ENCODE peak calls at places on chromosome 9, in eight cellular contexts. C is mammary epithelial cell, L is progenitor cell of endocrine pancreas, U is fibroblast of pulmonary artery, V is IMR-90, B is osteocyte, A is left ventricle myocardium inferior, Y is cardiac fibroblast. D is an unnamed sample.
A peak's percentile ranks its signal among the peaks of the same experiment; 100 is the strongest.

GRCh38 chr9:13992136-13992798 is 321.7 kb downstream of the NFIB start:
- DNase-seq in C (no peak), L (no peak), U (peak; percentile 48), V (no peak), B (no peak), A (no peak), Y (peak; percentile 25), D (no peak)

GRCh38 chr9:35649431-35650340 is 1.0 kb downstream of the SIT1 start:
- DNase-seq in C (no peak), L (no peak), U (peak; percentile 36), V (no peak), B (no peak), A (no peak), Y (peak; percentile 50), D (no peak)

GRCh38 chr9:130438368-130438981 is 6.3 kb upstream of the ASS1 start:
- DNase-seq in C (no peak), L (no peak), U (no peak), V (no peak), B (no peak), A (no peak), Y (no peak), D (no peak)

GRCh38 chr9:36946653-36947052 is 87.4 kb downstream of the PAX5 start:
- DNase-seq in C (peak; percentile 35), L (no peak), U (no peak), V (no peak), B (no peak), A (no peak), Y (peak; percentile 14), D (no peak)

GRCh38 chr9:87309236-87309635 is 188.4 kb upstream of the DAPK1 start:
- DNase-seq in C (no peak), L (no peak), U (no peak), V (peak; percentile 32), B (no peak), A (no peak), Y (peak; percentile 23), D (no peak)

GRCh38 chr9:111036068-111036789 is 2.0 kb downstream of the LPAR1 start:
- DNase-seq in C (peak; percentile 48), L (peak; percentile 28), U (peak; percentile 49), V (peak; percentile 68), B (peak; percentile 86), A (peak; percentile 66), Y (peak; percentile 60), D (peak; percentile 59)

GRCh38 chr9:114487607-114488300 is 17.5 kb downstream of the WHRN start:
- DNase-seq in C (peak; percentile 66), L (peak; percentile 53), U (peak; percentile 77), V (peak; percentile 69), B (no peak), A (no peak), Y (peak; percentile 70), D (peak; percentile 69)

GRCh38 chr9:120610975-120611689 is 31.2 kb upstream of the CDK5RAP2 start:
- DNase-seq in C (peak; percentile 83), L (no peak), U (peak; percentile 13), V (no peak), B (no peak), A (no peak), Y (peak; percentile 17), D (no peak)

GRCh38 chr9:128254855-128255759 is 20.7 kb downstream of the GOLGA2 start:
- DNase-seq in C (no peak), L (peak; percentile 70), U (peak; percentile 52), V (peak; percentile 32), B (peak; percentile 91), A (peak; percentile 66), Y (peak; percentile 59), D (peak; percentile 89)

GRCh38 chr9:122095010-122095767 is 2.1 kb upstream of the TTLL11 start:
- DNase-seq in C (peak; percentile 48), L (peak; percentile 34), U (peak; percentile 79), V (peak; percentile 65), B (no peak), A (no peak), Y (peak; percentile 73), D (peak; percentile 58)

GRCh38 chr9:127176631-127177030 is 54.2 kb upstream of the ANGPTL2 start:
- DNase-seq in C (no peak), L (no peak), U (no peak), V (no peak), B (no peak), A (no peak), Y (no peak), D (no peak)

GRCh38 chr9:128555180-128555721 is 2.9 kb downstream of the SPTAN1 start:
- DNase-seq in C (peak; percentile 79), L (no peak), U (peak; percentile 83), V (peak; percentile 79), B (no peak), A (no peak), Y (peak; percentile 76), D (no peak)

GRCh38 chr9:96874947-96875459 is 20.7 kb upstream of the ZNF782 start:
- DNase-seq in C (peak; percentile 96), L (no peak), U (peak; percentile 74), V (peak; percentile 59), B (no peak), A (no peak), Y (peak; percentile 19), D (no peak)

GRCh38 chr9:133558191-133559126 is 24.0 kb downstream of the ADAMTSL2 start:
- DNase-seq in C (peak; percentile 20), L (no peak), U (peak; percentile 80), V (peak; percentile 85), B (no peak), A (peak; percentile 56), Y (peak; percentile 84), D (no peak)

GRCh38 chr9:133554729-133555128 is 20.2 kb downstream of the ADAMTSL2 start:
- DNase-seq in C (no peak), L (no peak), U (no peak), V (no peak), B (no peak), A (no peak), Y (no peak), D (no peak)

GRCh38 chr9:133553978-133554713 is 19.6 kb downstream of the ADAMTSL2 start:
- DNase-seq in C (no peak), L (no peak), U (no peak), V (no peak), B (no peak), A (no peak), Y (no peak), D (no peak)

GRCh38 chr9:133557581-133557980 is 23.1 kb downstream of the ADAMTSL2 start:
- DNase-seq in C (no peak), L (no peak), U (no peak), V (no peak), B (no peak), A (no peak), Y (no peak), D (no peak)

DNA sequence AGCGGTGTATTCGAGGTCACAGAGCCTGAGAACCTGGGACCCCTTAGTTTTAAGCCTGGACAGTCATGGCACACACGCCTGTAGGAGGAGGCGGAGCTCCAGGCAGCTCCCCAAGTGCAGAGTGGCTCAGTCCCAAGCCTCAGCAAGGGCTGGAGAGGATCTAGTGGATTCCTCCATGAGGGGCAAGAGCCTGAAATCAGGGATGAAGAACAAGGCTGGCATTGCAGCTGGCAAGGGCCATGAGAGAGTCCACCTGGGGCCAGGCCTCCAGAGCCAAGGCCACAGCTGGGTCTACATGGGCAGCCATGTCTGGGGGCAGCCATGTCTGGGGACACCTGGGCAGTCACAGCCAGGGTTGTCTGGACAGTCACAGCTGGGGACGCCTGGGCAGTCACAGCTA is 21.9 kb downstream of the ADAMTSL2 start:
- DNase-seq in C (no peak), L (no peak), U (no peak), V (no peak), B (no peak), A (no peak), Y (no peak), D (no peak)
- TF ChIP-seq CTCF in C (no peak), L (no peak), U (no peak), V (no peak), B (no peak), A (no peak), Y (no peak), D (no peak)

GRCh38 chr9:109198736-109199384 is 31.8 kb upstream of the FRRS1L start:
- DNase-seq in C (no peak), L (no peak), U (no peak), V (no peak), B (no peak), A (no peak), Y (no peak), D (no peak)
- TF ChIP-seq CTCF in C (peak; percentile 27), L (no peak), U (no peak), V (no peak), B (no peak), A (no peak), Y (no peak), D (no peak)

GRCh38 chr9:106859957-106860715 is 2.8 kb upstream of the ZNF462 start:
- DNase-seq in C (peak; percentile 79), L (peak; percentile 39), U (peak; percentile 28), V (no peak), B (peak; percentile 83), A (peak; percentile 28), Y (peak; percentile 29), D (peak; percentile 73)

GRCh38 chr9:106861585-106862114 is 1.3 kb upstream of the ZNF462 start:
- DNase-seq in C (no peak), L (no peak), U (no peak), V (no peak), B (no peak), A (no peak), Y (no peak), D (no peak)

GRCh38 chr9:106860731-106861584 is 2.0 kb upstream of the ZNF462 start:
- DNase-seq in C (peak; percentile 60), L (no peak), U (peak; percentile 36), V (peak; percentile 38), B (peak; percentile 80), A (peak; percentile 42), Y (peak; percentile 43), D (peak; percentile 59)

GRCh38 chr9:106862946-106863740 is at the start of gene ZNF462:
- DNase-seq in C (peak; percentile 76), L (no peak), U (peak; percentile 70), V (peak; percentile 79), B (peak; percentile 83), A (peak; percentile 35), Y (peak; percentile 78), D (peak; percentile 39)

DNA sequence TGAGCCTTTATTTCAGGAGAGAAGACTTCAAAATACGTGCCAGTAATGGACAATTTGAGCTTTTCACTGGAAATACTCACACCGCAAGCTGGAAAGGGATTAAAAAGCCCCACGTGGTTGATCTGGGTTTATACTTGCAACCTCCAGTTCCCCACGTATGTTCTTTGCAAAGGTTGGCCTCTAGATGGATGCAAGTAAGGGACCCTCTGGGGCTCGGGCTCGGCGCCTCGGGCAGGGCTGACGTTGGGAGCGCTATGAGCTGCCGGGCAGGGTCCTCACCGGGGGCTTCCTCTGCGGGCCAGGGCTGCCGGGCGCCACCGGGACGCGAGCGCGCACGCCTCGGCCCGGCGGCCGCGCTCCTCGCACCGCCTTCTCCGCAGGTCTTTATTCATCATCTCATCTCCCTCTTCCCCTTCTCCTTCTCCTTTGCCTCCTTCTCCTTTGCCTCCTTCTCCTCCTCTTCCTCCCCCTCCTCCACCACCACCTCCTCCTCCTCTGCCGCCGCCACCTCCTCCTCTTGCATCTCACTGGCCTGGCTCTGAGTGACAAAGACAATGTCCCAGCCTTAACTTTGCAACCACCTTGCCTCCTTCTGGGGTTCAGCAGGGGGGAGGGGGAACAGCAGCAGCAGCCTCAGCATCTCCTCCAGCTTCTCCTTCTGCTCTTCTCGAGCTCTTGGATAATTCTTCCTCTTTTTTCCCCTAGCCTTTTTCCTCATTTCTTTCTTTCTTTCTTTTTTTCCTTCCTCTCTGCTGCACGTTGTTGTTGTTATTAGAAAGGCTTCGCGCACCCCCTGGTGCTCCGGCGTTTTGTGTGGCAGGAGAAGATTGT is 636 bp upstream of the ZNF462 start:
- DNase-seq in C (peak; percentile 42), L (peak; percentile 56), U (peak; percentile 56), V (peak; percentile 52), B (peak; percentile 84), A (no peak), Y (peak; percentile 47), D (peak; percentile 60)
- TF ChIP-seq CTCF in C (peak; percentile 50), L (no peak), U (peak; percentile 31), V (peak; percentile 32), B (peak; percentile 59), A (peak; percentile 35), Y (peak; percentile 31), D (no peak)

GRCh38 chr9:34125681-34126206 is 754 bp downstream of the DCAF12 start:
- DNase-seq in C (peak; percentile 50), L (no peak), U (peak; percentile 8), V (peak; percentile 41), B (no peak), A (no peak), Y (peak; percentile 6), D (peak; percentile 12)
- TF ChIP-seq CTCF in C (peak; percentile 5), L (no peak), U (no peak), V (peak; percentile 18), B (no peak), A (no peak), Y (peak; percentile 11), D (no peak)

D was measured in nephron progenitor cell.